ENCODE peak calls at places on chromosomes 3 and 15, in seven cellular contexts. One of them, this sample, is unnamed.
A peak's percentile ranks its signal among the peaks of the same experiment; 100 is the strongest.

GRCh38 chr3:38370861-38371260 is 24.3 kb downstream of the XYLB start:
- DNase-seq in tibial artery: no peak
- DNase-seq in Calu3: no peak
- DNase-seq in heart right ventricle: no peak
- DNase-seq in AG09319: no peak
- DNase-seq in choroid plexus epithelial cell: no peak
- DNase-seq in HFFc6: no peak
- DNase-seq in this sample: no peak

GRCh38 chr3:31724144-31724543 is 191.4 kb downstream of the STT3B start:
- DNase-seq in Calu3: no peak
- DNase-seq in HFFc6: no peak
- DNase-seq in choroid plexus epithelial cell: no peak
- DNase-seq in tibial artery: no peak
- DNase-seq in AG09319: no peak
- DNase-seq in heart right ventricle: no peak
- DNase-seq in this sample: no peak

GRCh38 chr3:142863010-142863787 is 25.7 kb downstream of the PCOLCE2 start:
- DNase-seq in HFFc6: no peak
- DNase-seq in Calu3: no peak
- DNase-seq in AG09319: no peak
- DNase-seq in tibial artery: peak; percentile 47
- DNase-seq in heart right ventricle: no peak
- DNase-seq in choroid plexus epithelial cell: peak; percentile 39
- DNase-seq in this sample: no peak

GRCh38 chr3:156620260-156620659 is 54.1 kb upstream of the TIPARP start:
- DNase-seq in choroid plexus epithelial cell: peak; percentile 37
- DNase-seq in Calu3: no peak
- DNase-seq in tibial artery: no peak
- DNase-seq in AG09319: no peak
- DNase-seq in heart right ventricle: no peak
- DNase-seq in HFFc6: no peak
- DNase-seq in this sample: no peak

GRCh38 chr3:195271116-195271858 is at the start of gene XXYLT1:
- DNase-seq in heart right ventricle: peak; percentile 91
- DNase-seq in choroid plexus epithelial cell: peak; percentile 91
- DNase-seq in Calu3: peak; percentile 99
- DNase-seq in tibial artery: peak; percentile 86
- DNase-seq in HFFc6: peak; percentile 77
- DNase-seq in AG09319: peak; percentile 57
- DNase-seq in this sample: peak; percentile 66

GRCh38 chr15:73996939-73997338 is 2.4 kb downstream of the PML start:
- DNase-seq in AG09319: no peak
- DNase-seq in choroid plexus epithelial cell: peak; percentile 72
- DNase-seq in heart right ventricle: peak; percentile 44
- DNase-seq in HFFc6: peak; percentile 26
- DNase-seq in Calu3: no peak
- DNase-seq in tibial artery: no peak
- DNase-seq in this sample: no peak

GRCh38 chr15:99315636-99316035 is 64.4 kb downstream of the LRRC28 start:
- DNase-seq in AG09319: no peak
- DNase-seq in HFFc6: no peak
- DNase-seq in tibial artery: no peak
- DNase-seq in heart right ventricle: no peak
- DNase-seq in choroid plexus epithelial cell: no peak
- DNase-seq in Calu3: no peak
- DNase-seq in this sample: no peak

GRCh38 chr3:42979044-42979962 is at the start of gene GASK1A:
- DNase-seq in Calu3: peak; percentile 38
- DNase-seq in choroid plexus epithelial cell: peak; percentile 11
- DNase-seq in heart right ventricle: peak; percentile 19
- DNase-seq in AG09319: no peak
- DNase-seq in tibial artery: peak; percentile 77
- DNase-seq in HFFc6: no peak
- DNase-seq in this sample: no peak

GRCh38 chr3:98259707-98260106 is 4.3 kb upstream of the OR5H6 start:
- DNase-seq in heart right ventricle: no peak
- DNase-seq in Calu3: peak; percentile 28
- DNase-seq in choroid plexus epithelial cell: no peak
- DNase-seq in HFFc6: no peak
- DNase-seq in AG09319: no peak
- DNase-seq in tibial artery: no peak
- DNase-seq in this sample: no peak

GRCh38 chr3:13400114-13400696 is 19.9 kb downstream of the NUP210 start:
- DNase-seq in HFFc6: no peak
- DNase-seq in Calu3: no peak
- DNase-seq in heart right ventricle: no peak
- DNase-seq in AG09319: no peak
- DNase-seq in choroid plexus epithelial cell: no peak
- DNase-seq in tibial artery: no peak
- DNase-seq in this sample: no peak

GRCh38 chr3:57007513-57008415 is 52.7 kb upstream of the SPATA12 start:
- DNase-seq in Calu3: peak; percentile 54
- DNase-seq in tibial artery: peak; percentile 85
- DNase-seq in choroid plexus epithelial cell: peak; percentile 90
- DNase-seq in HFFc6: peak; percentile 75
- DNase-seq in heart right ventricle: peak; percentile 51
- DNase-seq in AG09319: peak; percentile 59
- DNase-seq in this sample: peak; percentile 44

GRCh38 chr3:34934660-34935059 is 704.7 kb upstream of the ARPP21 start:
- DNase-seq in heart right ventricle: no peak
- DNase-seq in choroid plexus epithelial cell: no peak
- DNase-seq in tibial artery: no peak
- DNase-seq in HFFc6: no peak
- DNase-seq in AG09319: no peak
- DNase-seq in Calu3: no peak
- DNase-seq in this sample: no peak

GRCh38 chr3:165211749-165212148 is 15.6 kb upstream of the SLITRK3 start:
- DNase-seq in AG09319: no peak
- DNase-seq in HFFc6: no peak
- DNase-seq in Calu3: no peak
- DNase-seq in heart right ventricle: no peak
- DNase-seq in tibial artery: no peak
- DNase-seq in choroid plexus epithelial cell: no peak
- DNase-seq in this sample: no peak

GRCh38 chr3:18443670-18444596 is 18.8 kb upstream of the SATB1 start:
- DNase-seq in choroid plexus epithelial cell: no peak
- DNase-seq in Calu3: peak; percentile 26
- DNase-seq in heart right ventricle: no peak
- DNase-seq in HFFc6: no peak
- DNase-seq in AG09319: no peak
- DNase-seq in tibial artery: no peak
- DNase-seq in this sample: no peak

GRCh38 chr3:123802007-123802630 is 82.0 kb downstream of the MYLK start:
- DNase-seq in AG09319: no peak
- DNase-seq in HFFc6: no peak
- DNase-seq in choroid plexus epithelial cell: no peak
- DNase-seq in heart right ventricle: no peak
- DNase-seq in Calu3: no peak
- DNase-seq in tibial artery: no peak
- DNase-seq in this sample: no peak

GRCh38 chr3:142647856-142648255 is 51.7 kb downstream of the PLS1 start:
- DNase-seq in HFFc6: no peak
- DNase-seq in Calu3: peak; percentile 27
- DNase-seq in tibial artery: no peak
- DNase-seq in choroid plexus epithelial cell: no peak
- DNase-seq in AG09319: no peak
- DNase-seq in heart right ventricle: no peak
- DNase-seq in this sample: no peak

GRCh38 chr15:60673918-60674558 is 195.1 kb upstream of the ICE2 start:
- DNase-seq in HFFc6: peak; percentile 95
- DNase-seq in AG09319: peak; percentile 60
- DNase-seq in choroid plexus epithelial cell: peak; percentile 90
- DNase-seq in heart right ventricle: peak; percentile 35
- DNase-seq in Calu3: peak; percentile 77
- DNase-seq in tibial artery: peak; percentile 77
- DNase-seq in this sample: peak; percentile 50

GRCh38 chr3:182920515-182921084 is 59.7 kb downstream of the DCUN1D1 start:
- DNase-seq in heart right ventricle: no peak
- DNase-seq in tibial artery: no peak
- DNase-seq in choroid plexus epithelial cell: no peak
- DNase-seq in HFFc6: no peak
- DNase-seq in Calu3: peak; percentile 51
- DNase-seq in AG09319: no peak
- DNase-seq in this sample: no peak

GRCh38 chr3:71724584-71725278 is 471 bp downstream of the EIF4E3 start:
- DNase-seq in HFFc6: no peak
- DNase-seq in heart right ventricle: peak; percentile 25
- DNase-seq in choroid plexus epithelial cell: no peak
- DNase-seq in Calu3: peak; percentile 35
- DNase-seq in AG09319: no peak
- DNase-seq in tibial artery: peak; percentile 34
- DNase-seq in this sample: no peak

GRCh38 chr3:168467085-168467714 is 371.5 kb upstream of the GOLIM4 start:
- DNase-seq in AG09319: peak; percentile 1
- DNase-seq in tibial artery: no peak
- DNase-seq in Calu3: peak; percentile 52
- DNase-seq in HFFc6: no peak
- DNase-seq in heart right ventricle: peak; percentile 23
- DNase-seq in choroid plexus epithelial cell: peak; percentile 70
- DNase-seq in this sample: no peak

GRCh38 chr3:18774319-18774877 is 349.3 kb upstream of the SATB1 start:
- DNase-seq in choroid plexus epithelial cell: no peak
- DNase-seq in tibial artery: no peak
- DNase-seq in Calu3: no peak
- DNase-seq in AG09319: no peak
- DNase-seq in heart right ventricle: no peak
- DNase-seq in HFFc6: no peak
- DNase-seq in this sample: no peak

GRCh38 chr3:120423432-120423831 is 27.4 kb downstream of the FSTL1 start:
- DNase-seq in AG09319: no peak
- DNase-seq in HFFc6: no peak
- DNase-seq in heart right ventricle: no peak
- DNase-seq in choroid plexus epithelial cell: no peak
- DNase-seq in Calu3: no peak
- DNase-seq in tibial artery: no peak
- DNase-seq in this sample: no peak

GRCh38 chr3:133289322-133289721 is 110.5 kb upstream of the BFSP2 start:
- DNase-seq in tibial artery: no peak
- DNase-seq in AG09319: no peak
- DNase-seq in HFFc6: no peak
- DNase-seq in choroid plexus epithelial cell: no peak
- DNase-seq in heart right ventricle: no peak
- DNase-seq in Calu3: no peak
- DNase-seq in this sample: no peak

GRCh38 chr3:4508048-4508981 is 15.2 kb downstream of the ITPR1 start:
- DNase-seq in tibial artery: no peak
- DNase-seq in choroid plexus epithelial cell: no peak
- DNase-seq in HFFc6: no peak
- DNase-seq in Calu3: no peak
- DNase-seq in AG09319: no peak
- DNase-seq in heart right ventricle: no peak
- DNase-seq in this sample: no peak
- TF ChIP-seq CTCF in tibial artery: no peak
- TF ChIP-seq CTCF in choroid plexus epithelial cell: no peak
- TF ChIP-seq CTCF in HFFc6: no peak
- TF ChIP-seq CTCF in Calu3: no peak
- TF ChIP-seq CTCF in AG09319: no peak
- TF ChIP-seq CTCF in heart right ventricle: no peak
- TF ChIP-seq CTCF in this sample: no peak

DNA sequence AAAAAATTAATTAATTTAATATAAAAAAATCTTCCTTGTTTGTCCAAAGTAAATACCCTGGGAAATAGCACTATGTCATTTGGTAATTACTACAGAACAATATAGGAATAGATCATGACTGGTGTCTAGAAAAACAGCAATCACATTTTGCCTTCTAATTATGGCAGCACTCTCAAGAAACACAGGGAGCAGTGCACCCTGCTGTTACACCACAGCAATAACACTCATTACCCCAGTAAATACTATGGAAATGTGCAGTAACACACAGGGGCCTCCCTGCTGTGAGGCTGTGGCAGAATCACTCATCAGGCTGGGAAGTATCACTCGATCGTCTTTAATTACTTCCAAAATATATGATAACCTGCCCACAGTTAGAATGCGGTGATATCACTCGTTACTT is 646.0 kb downstream of the TUSC7 start:
- DNase-seq in choroid plexus epithelial cell: peak; percentile 28
- DNase-seq in heart right ventricle: no peak
- DNase-seq in Calu3: peak; percentile 27
- DNase-seq in HFFc6: no peak
- DNase-seq in AG09319: no peak
- DNase-seq in tibial artery: no peak
- DNase-seq in this sample: no peak
- TF ChIP-seq CTCF in choroid plexus epithelial cell: peak; percentile 41
- TF ChIP-seq CTCF in heart right ventricle: no peak
- TF ChIP-seq CTCF in Calu3: peak; percentile 32
- TF ChIP-seq CTCF in HFFc6: no peak
- TF ChIP-seq CTCF in AG09319: peak; percentile 17
- TF ChIP-seq CTCF in tibial artery: peak; percentile 8
- TF ChIP-seq CTCF in this sample: no peak

GRCh38 chr15:50127255-50127777 is 8.3 kb upstream of the ATP8B4 start:
- DNase-seq in Calu3: no peak
- DNase-seq in AG09319: no peak
- DNase-seq in HFFc6: no peak
- DNase-seq in tibial artery: no peak
- DNase-seq in choroid plexus epithelial cell: peak; percentile 46
- DNase-seq in heart right ventricle: no peak
- DNase-seq in this sample: no peak

GRCh38 chr15:50131617-50132016 is 12.6 kb upstream of the ATP8B4 start:
- DNase-seq in Calu3: no peak
- DNase-seq in heart right ventricle: no peak
- DNase-seq in tibial artery: no peak
- DNase-seq in HFFc6: no peak
- DNase-seq in AG09319: no peak
- DNase-seq in choroid plexus epithelial cell: no peak
- DNase-seq in this sample: no peak

GRCh38 chr15:50124557-50125080 is 5.6 kb upstream of the ATP8B4 start:
- DNase-seq in heart right ventricle: no peak
- DNase-seq in tibial artery: no peak
- DNase-seq in HFFc6: no peak
- DNase-seq in AG09319: no peak
- DNase-seq in choroid plexus epithelial cell: no peak
- DNase-seq in Calu3: no peak
- DNase-seq in this sample: no peak

GRCh38 chr15:50126072-50126471 is 7.0 kb upstream of the ATP8B4 start:
- DNase-seq in HFFc6: no peak
- DNase-seq in AG09319: no peak
- DNase-seq in tibial artery: no peak
- DNase-seq in choroid plexus epithelial cell: peak; percentile 53
- DNase-seq in Calu3: no peak
- DNase-seq in heart right ventricle: no peak
- DNase-seq in this sample: no peak

GRCh38 chr15:50128266-50128665 is 9.2 kb upstream of the ATP8B4 start:
- DNase-seq in HFFc6: peak; percentile 11
- DNase-seq in Calu3: no peak
- DNase-seq in AG09319: no peak
- DNase-seq in heart right ventricle: peak; percentile 69
- DNase-seq in tibial artery: peak; percentile 88
- DNase-seq in choroid plexus epithelial cell: no peak
- DNase-seq in this sample: peak; percentile 51
- TF ChIP-seq CTCF in HFFc6: peak; percentile 36
- TF ChIP-seq CTCF in Calu3: no peak
- TF ChIP-seq CTCF in AG09319: no peak
- TF ChIP-seq CTCF in heart right ventricle: no peak
- TF ChIP-seq CTCF in tibial artery: no peak
- TF ChIP-seq CTCF in choroid plexus epithelial cell: peak; percentile 34
- TF ChIP-seq CTCF in this sample: no peak

DNA sequence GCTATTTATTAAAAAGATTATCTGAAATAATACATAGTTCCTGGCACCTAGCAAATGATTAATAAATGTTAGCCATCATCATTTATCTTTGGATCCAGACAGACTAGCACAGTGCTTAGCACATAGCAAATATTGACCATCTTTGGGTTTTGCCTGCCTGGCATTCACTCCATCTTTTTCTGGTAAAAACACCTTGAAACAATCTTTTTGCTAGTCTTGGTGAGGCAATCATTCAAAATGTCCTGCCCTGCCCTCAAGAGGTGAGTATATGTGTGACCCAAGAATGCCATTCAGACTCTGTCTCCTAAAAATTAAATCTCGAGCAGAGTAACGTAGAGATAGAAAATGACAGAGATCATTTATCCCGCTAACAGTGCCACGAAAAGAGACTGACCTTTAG is 78.3 kb upstream of the ZNF280D start:
- DNase-seq in AG09319: no peak
- DNase-seq in Calu3: no peak
- DNase-seq in choroid plexus epithelial cell: no peak
- DNase-seq in heart right ventricle: no peak
- DNase-seq in HFFc6: no peak
- DNase-seq in tibial artery: no peak
- DNase-seq in this sample: no peak
- TF ChIP-seq CTCF in AG09319: no peak
- TF ChIP-seq CTCF in Calu3: no peak
- TF ChIP-seq CTCF in choroid plexus epithelial cell: no peak
- TF ChIP-seq CTCF in heart right ventricle: no peak
- TF ChIP-seq CTCF in HFFc6: no peak
- TF ChIP-seq CTCF in tibial artery: no peak
- TF ChIP-seq CTCF in this sample: no peak

This sample was measured in omental fat pad.